ENCODE peak calls at places on chromosomes 7 and 10, in ten cellular contexts. G is endothelial cell, U is thoracic aorta, Y is GM13976, K is GM06990, V is uterus, T is kidney epithelial cell, Q is mucosa of descending colon, R is fibroblast of lung, W is mammary epithelial cell. A is an unnamed sample.

GRCh38 chr7:82714883-82715282 is 271.3 kb upstream of the CACNA2D1 start:
- DNase-seq in G (no peak), R (no peak), U (no peak), K (no peak), T (no peak), Y (no peak), V (no peak), Q (no peak), W (no peak), A (no peak)

GRCh38 chr10:24257588-24257987 is 48.6 kb downstream of the KIAA1217 start:
- DNase-seq in U (no peak), K (no peak), G (no peak), Q (no peak), T (no peak), V (no peak), R (no peak), W (no peak), Y (no peak), A (no peak)

GRCh38 chr10:68625316-68625921 is 65.3 kb downstream of the TET1 start:
- DNase-seq in Y (peak), G (no peak), Q (no peak), T (no peak), U (no peak), W (no peak), K (no peak), V (no peak), R (no peak), A (no peak)

GRCh38 chr7:100432053-100432452 is 2.4 kb downstream of the MEPCE start:
- DNase-seq in U (no peak), T (no peak), W (no peak), V (no peak), R (no peak), K (no peak), Q (no peak), Y (no peak), G (no peak), A (no peak)

GRCh38 chr10:69647819-69648218 is 17.8 kb downstream of the FAM241B start:
- DNase-seq in T (no peak), K (no peak), U (no peak), Y (no peak), W (no peak), Q (no peak), R (no peak), V (no peak), G (no peak), A (no peak)

GRCh38 chr7:84337386-84337785 is 142.8 kb upstream of the SEMA3A start:
- DNase-seq in T (no peak), Y (no peak), V (no peak), R (peak), K (no peak), U (no peak), Q (no peak), G (no peak), W (peak), A (no peak)

GRCh38 chr7:40715053-40715430 is 580.2 kb downstream of the SUGCT start:
- DNase-seq in G (no peak), Y (no peak), R (peak), W (no peak), V (no peak), U (no peak), K (no peak), Q (no peak), T (no peak), A (no peak)

GRCh38 chr10:112475565-112476233 is 28.7 kb downstream of the VTI1A start:
- DNase-seq in U (no peak), T (no peak), Y (no peak), R (peak), W (no peak), G (no peak), V (no peak), K (no peak), Q (no peak), A (no peak)

GRCh38 chr10:25101466-25101865 is 73.3 kb upstream of the GPR158 start:
- DNase-seq in Y (no peak), G (no peak), W (no peak), U (no peak), T (no peak), K (no peak), V (no peak), R (peak), Q (no peak), A (no peak)

GRCh38 chr7:65397730-65398142 is 24.1 kb downstream of the ZNF92 start:
- DNase-seq in W (no peak), V (no peak), G (no peak), U (no peak), K (no peak), T (peak), Q (no peak), R (peak), Y (no peak), A (no peak)
- TF ChIP-seq CTCF in W (no peak), V (no peak), G (no peak), U (no peak), K (no peak), T (peak), Q (no peak), R (no peak), Y (no peak), A (no peak)

DNA sequence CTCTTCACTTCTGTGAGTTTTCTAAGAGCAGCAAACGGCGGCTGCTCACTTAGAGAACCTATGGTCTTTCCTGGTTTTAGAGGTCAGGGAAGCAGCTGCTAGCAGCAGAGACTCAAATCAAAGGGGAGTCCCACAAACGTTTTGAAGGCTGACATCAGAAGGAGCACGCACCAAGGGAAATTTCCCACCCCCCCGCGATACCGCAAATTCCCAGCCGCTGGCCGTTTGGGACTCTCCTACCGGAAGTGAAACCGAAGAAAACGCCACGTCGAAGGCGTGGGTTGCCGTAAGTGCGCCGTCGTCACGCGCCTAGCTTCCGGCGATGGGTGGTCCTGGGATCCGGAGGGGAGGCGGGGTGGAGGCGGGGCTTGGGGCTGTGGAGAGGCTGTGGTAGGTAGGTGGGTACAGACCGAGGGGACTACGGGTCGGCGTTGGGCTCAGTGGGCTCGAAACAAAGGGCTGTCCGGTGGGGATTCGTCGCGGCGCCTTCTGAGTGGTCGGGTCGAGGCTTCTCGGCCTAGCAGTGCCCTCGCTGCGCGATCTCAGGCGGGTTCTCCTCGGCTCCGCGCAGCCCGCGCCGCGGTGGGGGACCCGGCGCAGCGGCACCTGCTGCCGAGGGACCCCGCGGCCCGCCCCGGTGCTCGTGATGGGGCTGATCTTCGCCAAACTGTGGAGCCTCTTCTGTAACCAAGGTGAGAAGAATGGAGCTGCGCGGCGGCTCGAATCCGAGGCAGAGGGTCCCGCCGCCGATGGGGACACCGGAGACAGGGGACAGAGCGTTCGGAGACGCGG is at the start of gene ARL5B:
- DNase-seq in G (peak), T (peak), W (peak), K (peak), V (peak), R (peak), U (peak), Y (peak), Q (peak), A (peak)
- TF ChIP-seq CTCF in G (no peak), T (no peak), W (no peak), K (no peak), V (no peak), R (no peak), U (no peak), Y (no peak), Q (no peak), A (no peak)

GRCh38 chr10:45466784-45467183 is 92.8 kb downstream of the ALOX5 start:
- DNase-seq in K (no peak), V (no peak), Y (no peak), T (no peak), U (no peak), Q (no peak), G (no peak), R (no peak), W (no peak), A (no peak)
- TF ChIP-seq CTCF in K (no peak), V (no peak), Y (no peak), T (no peak), U (no peak), Q (no peak), G (no peak), R (no peak), W (no peak), A (no peak)

GRCh38 chr10:98444314-98445006 is 2.3 kb downstream of the HPS1 start:
- DNase-seq in T (no peak), R (no peak), U (no peak), G (no peak), Q (no peak), K (no peak), W (no peak), Y (no peak), V (no peak), A (no peak)

GRCh38 chr10:98449287-98449686 is 2.6 kb upstream of the HPS1 start:
- DNase-seq in G (no peak), R (no peak), Q (no peak), U (no peak), V (no peak), K (no peak), T (no peak), Y (no peak), W (no peak), A (no peak)

GRCh38 chr10:98445200-98445812 is 1.4 kb downstream of the HPS1 start:
- DNase-seq in G (no peak), T (no peak), K (no peak), U (no peak), R (no peak), Q (no peak), Y (no peak), W (no peak), V (no peak), A (no peak)

GRCh38 chr10:98446121-98446655 is 547 bp downstream of the HPS1 start:
- DNase-seq in W (peak), G (peak), U (no peak), Y (no peak), R (peak), T (no peak), Q (no peak), V (peak), K (no peak), A (no peak)

GRCh38 chr10:98446656-98447221 is at the start of gene HPS1:
- DNase-seq in V (peak), K (peak), W (peak), Q (peak), R (peak), Y (peak), G (peak), T (no peak), U (no peak), A (peak)
- TF ChIP-seq CTCF in V (peak), K (no peak), W (no peak), Q (no peak), R (no peak), Y (no peak), G (no peak), T (no peak), U (no peak), A (no peak)

DNA sequence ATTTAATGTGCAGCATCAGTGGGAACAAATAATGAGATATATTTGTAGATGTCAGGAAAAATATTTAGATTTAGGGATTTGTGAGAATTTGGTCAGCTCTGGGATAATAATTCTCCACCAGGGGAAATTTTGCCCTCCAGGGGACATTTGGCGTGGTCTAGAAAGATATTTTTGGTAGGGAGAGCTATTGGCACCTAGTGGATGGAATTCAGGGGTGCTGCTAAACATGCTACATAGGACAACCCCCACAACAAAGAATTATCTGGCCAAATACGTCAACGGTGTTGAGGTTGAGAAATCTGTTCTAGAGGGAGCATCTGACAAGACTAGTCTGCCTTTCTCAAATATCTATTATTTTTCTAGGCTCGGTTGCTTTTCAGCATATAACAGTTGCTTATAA is 2.1 kb downstream of the ADK start:
- DNase-seq in V (peak), T (no peak), Y (no peak), R (peak), U (no peak), W (peak), Q (no peak), K (no peak), G (no peak), A (no peak)
- TF ChIP-seq CTCF in V (peak), T (peak), Y (no peak), R (peak), U (peak), W (peak), Q (no peak), K (no peak), G (peak), A (peak)

GRCh38 chr10:85319826-85320225 is 991.4 kb downstream of the CCSER2 start:
- DNase-seq in V (no peak), T (no peak), K (no peak), Y (no peak), U (no peak), R (no peak), W (no peak), Q (no peak), G (no peak), A (no peak)

GRCh38 chr10:85315657-85316056 is 987.3 kb downstream of the CCSER2 start:
- DNase-seq in K (no peak), T (no peak), W (no peak), Y (no peak), V (no peak), Q (no peak), U (no peak), R (no peak), G (no peak), A (no peak)

GRCh38 chr10:85319150-85319549 is 990.8 kb downstream of the CCSER2 start:
- DNase-seq in U (no peak), R (no peak), G (no peak), Q (no peak), W (no peak), T (peak), K (no peak), Y (no peak), V (no peak), A (no peak)

DNA sequence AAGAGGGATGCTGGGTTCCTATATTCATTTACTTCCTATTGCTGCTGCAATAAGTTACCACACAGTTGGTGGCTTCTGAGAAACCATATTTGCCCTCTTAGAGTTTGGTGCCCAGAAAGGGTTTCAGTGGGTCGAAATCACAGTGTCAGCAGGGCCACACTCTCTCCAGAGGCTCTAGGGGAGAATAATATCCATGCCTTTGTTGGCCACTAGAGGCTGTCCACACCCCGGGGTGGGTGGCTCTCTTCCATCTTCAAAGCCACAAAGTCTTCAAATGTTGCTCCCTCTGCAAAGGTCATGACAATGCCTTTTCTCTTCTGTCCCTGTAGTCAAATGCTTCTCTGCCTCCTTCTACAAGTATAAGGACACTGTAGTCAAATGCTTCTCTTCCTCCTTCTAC is 989.4 kb downstream of the CCSER2 start:
- DNase-seq in Y (no peak), U (no peak), T (no peak), Q (no peak), R (no peak), K (no peak), V (no peak), G (no peak), W (no peak), A (no peak)
- TF ChIP-seq CTCF in Y (peak), U (no peak), T (no peak), Q (no peak), R (no peak), K (peak), V (no peak), G (no peak), W (no peak), A (peak)

DNA sequence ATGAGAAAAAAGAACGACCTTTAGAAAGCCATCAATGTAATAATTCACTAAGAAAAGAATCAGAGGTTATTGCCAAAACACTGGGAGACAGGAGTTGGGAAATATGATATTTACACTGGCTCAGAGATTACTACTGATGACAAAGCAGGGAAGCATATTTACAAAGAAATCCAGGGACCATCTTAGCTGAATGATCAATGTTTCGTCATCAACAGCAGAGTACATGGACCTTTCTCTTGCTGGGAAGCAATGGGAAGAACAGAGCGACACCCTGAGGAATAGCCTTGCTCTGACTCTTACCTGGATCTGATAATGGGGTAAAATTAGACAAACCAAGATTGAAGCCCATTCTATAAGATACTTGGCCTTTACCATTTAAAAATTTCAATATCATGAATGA is 1293.5 kb downstream of the XPNPEP1 start:
- DNase-seq in R (peak), V (no peak), G (no peak), Q (no peak), W (no peak), T (no peak), U (no peak), Y (no peak), K (no peak), A (no peak)
- TF ChIP-seq CTCF in R (no peak), V (no peak), G (no peak), Q (no peak), W (no peak), T (no peak), U (no peak), Y (no peak), K (no peak), A (no peak)

GRCh38 chr10:78964952-78965633 is 103.7 kb upstream of the ZMIZ1 start:
- DNase-seq in Y (no peak), R (peak), T (peak), Q (no peak), W (peak), V (no peak), U (peak), G (peak), K (no peak), A (no peak)
- TF ChIP-seq CTCF in Y (no peak), R (no peak), T (no peak), Q (no peak), W (no peak), V (no peak), U (no peak), G (no peak), K (no peak), A (no peak)

DNA sequence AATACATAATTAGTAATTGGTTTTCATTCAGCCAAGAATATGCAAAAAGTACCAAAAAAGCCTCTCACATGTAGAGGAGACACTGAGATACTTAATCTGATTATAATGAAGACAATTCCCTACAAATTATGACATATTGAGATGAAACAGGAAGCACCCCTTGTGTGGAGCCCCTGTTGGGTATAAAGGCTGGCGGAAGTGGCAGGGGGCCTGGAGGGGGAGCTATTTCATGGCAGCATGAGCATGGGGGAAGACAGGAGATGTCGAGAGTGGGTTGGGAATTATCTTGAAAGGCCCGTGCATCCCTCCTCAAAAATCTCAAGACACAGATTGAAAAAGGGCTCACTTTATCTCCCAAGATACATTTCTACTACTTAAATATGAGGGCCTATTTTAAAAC is 96.9 kb downstream of the PIP4K2A start:
- DNase-seq in W (no peak), V (no peak), G (no peak), U (no peak), K (no peak), T (no peak), Y (no peak), Q (no peak), R (no peak), A (no peak)
- TF ChIP-seq CTCF in W (no peak), V (no peak), G (no peak), U (no peak), K (peak), T (no peak), Y (no peak), Q (no peak), R (no peak), A (peak)

GRCh38 chr7:150980663-150981062 is 2.5 kb upstream of the KCNH2 start:
- DNase-seq in U (no peak), W (no peak), K (no peak), Q (no peak), V (no peak), T (no peak), G (no peak), Y (no peak), R (no peak), A (no peak)
- TF ChIP-seq CTCF in U (no peak), W (no peak), K (no peak), Q (no peak), V (no peak), T (no peak), G (no peak), Y (no peak), R (no peak), A (no peak)